ENCODE peak calls at places on chromosomes 6 and 20, in eight cellular contexts. B is heart right ventricle; C is progenitor cell of endocrine pancreas; Q is stimulated activated naive B cell treated with anti-CD40 and anti-IgM and Interleukin-4, amounts not matched to agents 10 μg/mL and 1 μg/mL and 100 μg/mL, for 72 hours; M is GM23338; G is stimulated activated CD4-positive, alpha-beta T cell treated with anti-CD3 and anti-CD28 coated beads, Interleukin-2, amount 100 ng/mL, for 48 hours; H is posterior vena cava; W is NCI-H345. P is an unnamed sample.

GRCh38 chr20:57451356-57451755 is 60.2 kb downstream of the RBM38 start:
- DNase-seq in W (no peak), M (no peak), G (no peak), Q (no peak), H (no peak), C (no peak), B (no peak), P (no peak)

GRCh38 chr6:31267504-31268371 is 4.2 kb downstream of the HLA-C start:
- DNase-seq in Q (no peak), B (no peak), H (no peak), W (no peak), G (no peak), C (no peak), M (no peak), P (no peak)

GRCh38 chr20:62907377-62908317 is 18.7 kb downstream of the DIDO1 start:
- DNase-seq in W (no peak), C (no peak), G (no peak), B (no peak), Q (no peak), M (peak), H (peak), P (no peak)

GRCh38 chr20:24742436-24742835 is 206.6 kb upstream of the CST7 start:
- DNase-seq in W (no peak), H (no peak), B (no peak), C (no peak), M (no peak), G (no peak), Q (no peak), P (no peak)

GRCh38 chr6:137989696-137990095 is 117.5 kb downstream of the PERP start:
- DNase-seq in W (no peak), Q (no peak), H (no peak), B (no peak), C (no peak), M (no peak), G (no peak), P (no peak)

GRCh38 chr20:18056174-18057105 is 1.3 kb downstream of the OVOL2 start:
- DNase-seq in M (peak), C (no peak), W (peak), H (no peak), B (no peak), G (no peak), Q (no peak), P (no peak)

GRCh38 chr6:42742116-42742894 is 3.6 kb downstream of the TBCC start:
- DNase-seq in Q (no peak), G (no peak), H (peak), W (peak), C (no peak), M (no peak), B (no peak), P (no peak)

GRCh38 chr6:164085552-164086325 is 671.2 kb downstream of the QKI start:
- DNase-seq in M (peak), G (no peak), C (no peak), H (peak), Q (no peak), B (peak), W (no peak), P (no peak)

GRCh38 chr6:137332637-137333228 is 113.5 kb upstream of the IFNGR1 start:
- DNase-seq in W (no peak), Q (no peak), H (no peak), G (no peak), M (no peak), B (no peak), C (no peak), P (no peak)

GRCh38 chr6:136103101-136103688 is 146.9 kb downstream of the MTFR2 start:
- DNase-seq in H (no peak), W (no peak), C (no peak), G (no peak), M (peak), Q (no peak), B (no peak), P (no peak)

GRCh38 chr20:11891827-11892521 is 25.7 kb upstream of the BTBD3 start:
- DNase-seq in M (peak), B (peak), G (peak), H (no peak), C (peak), Q (peak), W (peak), P (peak)

GRCh38 chr6:6678185-6678671 is 89.7 kb downstream of the LY86 start:
- DNase-seq in Q (no peak), M (no peak), H (peak), W (peak), B (no peak), G (no peak), C (no peak), P (no peak)